ENCODE peak calls at places on chromosomes 1 and 21, in ten cellular contexts. One of them, this sample, is unnamed.

GRCh38 chr1:2607681-2608041 is 21.1 kb downstream of the PRXL2B start:
- DNase-seq in GM23338: no peak
- DNase-seq in coronary artery: peak; percentile 65
- DNase-seq in brain microvascular endothelial cell: no peak
- DNase-seq in astrocyte of the spinal cord: no peak
- DNase-seq in right cardiac atrium: peak; percentile 78
- DNase-seq in Karpas-422: no peak
- DNase-seq in GM06990: no peak
- DNase-seq in fibroblast of lung: no peak
- DNase-seq in mucosa of descending colon: no peak
- DNase-seq in this sample: no peak

GRCh38 chr1:21814241-21814918 is 2.3 kb downstream of the LDLRAD2 start:
- DNase-seq in brain microvascular endothelial cell: no peak
- DNase-seq in right cardiac atrium: peak; percentile 67
- DNase-seq in GM06990: peak; percentile 62
- DNase-seq in fibroblast of lung: no peak
- DNase-seq in mucosa of descending colon: peak; percentile 51
- DNase-seq in GM23338: peak; percentile 89
- DNase-seq in Karpas-422: peak; percentile 36
- DNase-seq in astrocyte of the spinal cord: no peak
- DNase-seq in coronary artery: no peak
- DNase-seq in this sample: no peak

GRCh38 chr1:160415696-160416298 is 15.4 kb downstream of the VANGL2 start:
- DNase-seq in GM23338: no peak
- DNase-seq in brain microvascular endothelial cell: no peak
- DNase-seq in right cardiac atrium: no peak
- DNase-seq in coronary artery: no peak
- DNase-seq in astrocyte of the spinal cord: no peak
- DNase-seq in Karpas-422: no peak
- DNase-seq in mucosa of descending colon: no peak
- DNase-seq in GM06990: no peak
- DNase-seq in fibroblast of lung: no peak
- DNase-seq in this sample: no peak

GRCh38 chr1:168291222-168291824 is 10.6 kb downstream of the TBX19 start:
- DNase-seq in mucosa of descending colon: no peak
- DNase-seq in right cardiac atrium: no peak
- DNase-seq in brain microvascular endothelial cell: no peak
- DNase-seq in coronary artery: no peak
- DNase-seq in GM23338: no peak
- DNase-seq in GM06990: no peak
- DNase-seq in astrocyte of the spinal cord: no peak
- DNase-seq in Karpas-422: no peak
- DNase-seq in fibroblast of lung: no peak
- DNase-seq in this sample: no peak

GRCh38 chr1:18705811-18706210 is 75.2 kb downstream of the PAX7 start:
- DNase-seq in fibroblast of lung: no peak
- DNase-seq in GM23338: no peak
- DNase-seq in astrocyte of the spinal cord: no peak
- DNase-seq in right cardiac atrium: no peak
- DNase-seq in GM06990: no peak
- DNase-seq in brain microvascular endothelial cell: no peak
- DNase-seq in coronary artery: no peak
- DNase-seq in mucosa of descending colon: no peak
- DNase-seq in Karpas-422: no peak
- DNase-seq in this sample: no peak

GRCh38 chr1:110783292-110783918 is 89.5 kb upstream of the CD53 start:
- DNase-seq in brain microvascular endothelial cell: peak; percentile 38
- DNase-seq in Karpas-422: peak; percentile 82
- DNase-seq in GM06990: peak; percentile 21
- DNase-seq in mucosa of descending colon: no peak
- DNase-seq in right cardiac atrium: no peak
- DNase-seq in GM23338: peak; percentile 72
- DNase-seq in coronary artery: no peak
- DNase-seq in astrocyte of the spinal cord: peak; percentile 50
- DNase-seq in fibroblast of lung: peak; percentile 58
- DNase-seq in this sample: peak; percentile 63

GRCh38 chr1:66439028-66439427 is 94.9 kb upstream of the SGIP1 start:
- DNase-seq in coronary artery: no peak
- DNase-seq in fibroblast of lung: peak; percentile 65
- DNase-seq in GM06990: peak; percentile 72
- DNase-seq in Karpas-422: peak; percentile 69
- DNase-seq in astrocyte of the spinal cord: peak; percentile 16
- DNase-seq in mucosa of descending colon: no peak
- DNase-seq in right cardiac atrium: no peak
- DNase-seq in brain microvascular endothelial cell: no peak
- DNase-seq in GM23338: no peak
- DNase-seq in this sample: peak; percentile 34

GRCh38 chr1:212683357-212683722 is 16.3 kb downstream of the BATF3 start:
- DNase-seq in GM06990: peak; percentile 84
- DNase-seq in coronary artery: peak; percentile 64
- DNase-seq in GM23338: no peak
- DNase-seq in right cardiac atrium: peak; percentile 66
- DNase-seq in astrocyte of the spinal cord: no peak
- DNase-seq in Karpas-422: peak; percentile 53
- DNase-seq in fibroblast of lung: no peak
- DNase-seq in mucosa of descending colon: peak; percentile 43
- DNase-seq in brain microvascular endothelial cell: no peak
- DNase-seq in this sample: no peak

GRCh38 chr1:182615468-182616129 is 11.4 kb upstream of the RGS16 start:
- DNase-seq in right cardiac atrium: peak; percentile 92
- DNase-seq in coronary artery: no peak
- DNase-seq in fibroblast of lung: peak; percentile 50
- DNase-seq in astrocyte of the spinal cord: peak; percentile 78
- DNase-seq in GM06990: peak; percentile 60
- DNase-seq in Karpas-422: peak; percentile 65
- DNase-seq in brain microvascular endothelial cell: no peak
- DNase-seq in GM23338: peak; percentile 60
- DNase-seq in mucosa of descending colon: no peak
- DNase-seq in this sample: peak; percentile 66

GRCh38 chr21:29145354-29145782 is 14.9 kb downstream of the MAP3K7CL start:
- DNase-seq in GM23338: no peak
- DNase-seq in Karpas-422: no peak
- DNase-seq in mucosa of descending colon: no peak
- DNase-seq in fibroblast of lung: peak; percentile 95
- DNase-seq in astrocyte of the spinal cord: peak; percentile 92
- DNase-seq in brain microvascular endothelial cell: peak; percentile 83
- DNase-seq in coronary artery: no peak
- DNase-seq in GM06990: no peak
- DNase-seq in right cardiac atrium: no peak
- DNase-seq in this sample: peak; percentile 93

GRCh38 chr1:156627313-156627880 is 8.2 kb downstream of the HAPLN2 start:
- DNase-seq in coronary artery: no peak
- DNase-seq in astrocyte of the spinal cord: peak; percentile 36
- DNase-seq in GM06990: no peak
- DNase-seq in mucosa of descending colon: no peak
- DNase-seq in brain microvascular endothelial cell: peak; percentile 41
- DNase-seq in GM23338: peak; percentile 75
- DNase-seq in Karpas-422: no peak
- DNase-seq in fibroblast of lung: peak; percentile 29
- DNase-seq in right cardiac atrium: no peak
- DNase-seq in this sample: peak; percentile 46

GRCh38 chr1:88276158-88276557 is 407.9 kb upstream of the PKN2 start:
- DNase-seq in Karpas-422: no peak
- DNase-seq in coronary artery: no peak
- DNase-seq in brain microvascular endothelial cell: no peak
- DNase-seq in right cardiac atrium: no peak
- DNase-seq in fibroblast of lung: peak; percentile 37
- DNase-seq in GM06990: peak; percentile 37
- DNase-seq in mucosa of descending colon: no peak
- DNase-seq in GM23338: no peak
- DNase-seq in astrocyte of the spinal cord: peak; percentile 4
- DNase-seq in this sample: peak; percentile 32

GRCh38 chr1:161206411-161207140 is 4.4 kb downstream of the NDUFS2 start:
- DNase-seq in GM06990: no peak
- DNase-seq in coronary artery: no peak
- DNase-seq in astrocyte of the spinal cord: no peak
- DNase-seq in mucosa of descending colon: no peak
- DNase-seq in right cardiac atrium: peak; percentile 76
- DNase-seq in brain microvascular endothelial cell: peak; percentile 28
- DNase-seq in fibroblast of lung: peak; percentile 91
- DNase-seq in Karpas-422: no peak
- DNase-seq in GM23338: no peak
- DNase-seq in this sample: no peak

GRCh38 chr1:18041685-18042355 is 65.8 kb upstream of the IGSF21 start:
- DNase-seq in GM23338: peak; percentile 57
- DNase-seq in astrocyte of the spinal cord: no peak
- DNase-seq in fibroblast of lung: no peak
- DNase-seq in brain microvascular endothelial cell: no peak
- DNase-seq in GM06990: no peak
- DNase-seq in mucosa of descending colon: no peak
- DNase-seq in coronary artery: no peak
- DNase-seq in right cardiac atrium: no peak
- DNase-seq in Karpas-422: no peak
- DNase-seq in this sample: no peak

GRCh38 chr1:2821970-2822620 is 20.6 kb upstream of the TTC34 start:
- DNase-seq in Karpas-422: peak; percentile 62
- DNase-seq in coronary artery: no peak
- DNase-seq in astrocyte of the spinal cord: no peak
- DNase-seq in GM23338: peak; percentile 58
- DNase-seq in GM06990: no peak
- DNase-seq in brain microvascular endothelial cell: no peak
- DNase-seq in mucosa of descending colon: peak; percentile 58
- DNase-seq in fibroblast of lung: no peak
- DNase-seq in right cardiac atrium: peak; percentile 84
- DNase-seq in this sample: no peak

GRCh38 chr1:26827205-26827604 is 717 bp downstream of the ZDHHC18 start:
- DNase-seq in GM23338: no peak
- DNase-seq in mucosa of descending colon: no peak
- DNase-seq in brain microvascular endothelial cell: no peak
- DNase-seq in right cardiac atrium: no peak
- DNase-seq in astrocyte of the spinal cord: no peak
- DNase-seq in Karpas-422: no peak
- DNase-seq in GM06990: no peak
- DNase-seq in fibroblast of lung: no peak
- DNase-seq in coronary artery: no peak
- DNase-seq in this sample: no peak

GRCh38 chr1:39178541-39179431 is 25.7 kb upstream of the MACF1 start:
- DNase-seq in fibroblast of lung: no peak
- DNase-seq in brain microvascular endothelial cell: peak; percentile 58
- DNase-seq in GM06990: no peak
- DNase-seq in mucosa of descending colon: no peak
- DNase-seq in astrocyte of the spinal cord: peak; percentile 66
- DNase-seq in coronary artery: no peak
- DNase-seq in Karpas-422: no peak
- DNase-seq in GM23338: no peak
- DNase-seq in right cardiac atrium: no peak
- DNase-seq in this sample: peak; percentile 57

GRCh38 chr21:23531444-23531843 is 2075.8 kb downstream of the MRPL39 start:
- DNase-seq in GM23338: no peak
- DNase-seq in right cardiac atrium: no peak
- DNase-seq in fibroblast of lung: no peak
- DNase-seq in brain microvascular endothelial cell: no peak
- DNase-seq in coronary artery: no peak
- DNase-seq in mucosa of descending colon: no peak
- DNase-seq in astrocyte of the spinal cord: no peak
- DNase-seq in GM06990: no peak
- DNase-seq in Karpas-422: no peak
- DNase-seq in this sample: no peak

GRCh38 chr1:36400514-36400824 is 2.8 kb upstream of the LSM10 start:
- DNase-seq in right cardiac atrium: no peak
- DNase-seq in fibroblast of lung: no peak
- DNase-seq in coronary artery: no peak
- DNase-seq in GM23338: no peak
- DNase-seq in GM06990: no peak
- DNase-seq in astrocyte of the spinal cord: no peak
- DNase-seq in mucosa of descending colon: no peak
- DNase-seq in Karpas-422: no peak
- DNase-seq in brain microvascular endothelial cell: no peak
- DNase-seq in this sample: no peak
- H3K4me3 ChIP-seq in right cardiac atrium: no peak overlapping the region
- H3K4me3 ChIP-seq in fibroblast of lung: no peak overlapping the region
- H3K4me3 ChIP-seq in coronary artery: no peak overlapping the region
- H3K4me3 ChIP-seq in GM23338: no peak overlapping the region
- H3K4me3 ChIP-seq in GM06990: no peak overlapping the region
- H3K4me3 ChIP-seq in astrocyte of the spinal cord: no peak overlapping the region
- H3K4me3 ChIP-seq in mucosa of descending colon: no peak overlapping the region
- H3K4me3 ChIP-seq in Karpas-422: peak overlapping the region; percentile 83
- H3K4me3 ChIP-seq in brain microvascular endothelial cell: no peak overlapping the region
- H3K4me3 ChIP-seq in this sample: peak overlapping the region; percentile 42

DNA sequence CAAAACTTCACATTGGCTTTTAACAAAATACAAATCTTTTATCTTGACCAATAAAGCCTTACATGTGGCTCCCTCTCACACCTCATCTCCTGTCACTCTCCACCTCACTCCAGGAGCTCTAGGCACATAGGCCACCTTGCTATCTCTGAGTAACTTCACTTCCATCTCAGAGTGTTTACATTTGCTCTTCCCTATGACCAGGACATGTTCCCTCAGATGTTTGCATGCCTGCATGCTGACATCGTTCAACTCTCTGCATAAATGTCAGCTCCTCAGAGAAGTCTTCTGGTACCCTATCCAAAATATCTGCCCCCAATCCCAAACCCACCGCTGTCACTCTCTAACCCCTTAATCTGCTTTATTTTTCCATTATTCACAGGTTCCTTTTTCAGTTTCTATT is 110.9 kb downstream of the TOMM20 start:
- DNase-seq in Karpas-422: no peak
- DNase-seq in mucosa of descending colon: no peak
- DNase-seq in GM23338: no peak
- DNase-seq in astrocyte of the spinal cord: peak; percentile 22
- DNase-seq in coronary artery: no peak
- DNase-seq in fibroblast of lung: no peak
- DNase-seq in brain microvascular endothelial cell: peak; percentile 26
- DNase-seq in right cardiac atrium: no peak
- DNase-seq in GM06990: no peak
- DNase-seq in this sample: no peak
- H3K4me3 ChIP-seq in Karpas-422: no peak overlapping the region
- H3K4me3 ChIP-seq in mucosa of descending colon: no peak overlapping the region
- H3K4me3 ChIP-seq in GM23338: no peak overlapping the region
- H3K4me3 ChIP-seq in astrocyte of the spinal cord: no peak overlapping the region
- H3K4me3 ChIP-seq in coronary artery: no peak overlapping the region
- H3K4me3 ChIP-seq in fibroblast of lung: no peak overlapping the region
- H3K4me3 ChIP-seq in brain microvascular endothelial cell: no peak overlapping the region
- H3K4me3 ChIP-seq in right cardiac atrium: no peak overlapping the region
- H3K4me3 ChIP-seq in GM06990: no peak overlapping the region
- H3K4me3 ChIP-seq in this sample: no peak overlapping the region

DNA sequence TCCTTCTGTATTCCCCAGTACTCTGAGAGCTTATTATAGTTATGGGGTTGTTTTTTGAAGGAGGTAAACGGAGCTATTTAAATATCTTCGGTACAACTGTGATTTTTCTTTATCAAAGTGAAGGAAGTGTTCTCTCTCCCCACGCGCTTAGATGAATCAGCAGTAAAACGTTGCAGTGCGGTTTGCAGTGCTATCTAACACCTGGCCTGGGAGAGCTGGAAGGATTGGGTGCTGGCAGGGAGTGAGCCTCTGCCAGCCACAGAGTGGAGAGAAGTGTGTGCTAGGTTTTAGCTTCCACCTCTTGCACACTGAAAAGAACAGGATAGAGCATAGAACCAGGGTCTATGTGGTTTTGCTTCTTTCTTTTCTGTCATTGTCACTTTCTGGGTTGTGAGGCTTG is 165.9 kb downstream of the SDCCAG8 start:
- DNase-seq in astrocyte of the spinal cord: peak; percentile 89
- DNase-seq in fibroblast of lung: peak; percentile 72
- DNase-seq in coronary artery: no peak
- DNase-seq in GM23338: peak; percentile 55
- DNase-seq in right cardiac atrium: peak; percentile 58
- DNase-seq in mucosa of descending colon: peak; percentile 35
- DNase-seq in GM06990: no peak
- DNase-seq in brain microvascular endothelial cell: peak; percentile 75
- DNase-seq in Karpas-422: peak; percentile 28
- DNase-seq in this sample: peak; percentile 50
- H3K4me3 ChIP-seq in astrocyte of the spinal cord: peak overlapping the region; percentile 27
- H3K4me3 ChIP-seq in fibroblast of lung: no peak overlapping the region
- H3K4me3 ChIP-seq in coronary artery: no peak overlapping the region
- H3K4me3 ChIP-seq in GM23338: no peak overlapping the region
- H3K4me3 ChIP-seq in right cardiac atrium: no peak overlapping the region
- H3K4me3 ChIP-seq in mucosa of descending colon: no peak overlapping the region
- H3K4me3 ChIP-seq in GM06990: no peak overlapping the region
- H3K4me3 ChIP-seq in brain microvascular endothelial cell: peak overlapping the region; percentile 1
- H3K4me3 ChIP-seq in Karpas-422: no peak overlapping the region
- H3K4me3 ChIP-seq in this sample: no peak overlapping the region

GRCh38 chr1:42639116-42639515 is 19.1 kb upstream of the PPIH start:
- DNase-seq in GM06990: no peak
- DNase-seq in fibroblast of lung: no peak
- DNase-seq in mucosa of descending colon: no peak
- DNase-seq in right cardiac atrium: no peak
- DNase-seq in GM23338: no peak
- DNase-seq in brain microvascular endothelial cell: peak; percentile 33
- DNase-seq in coronary artery: no peak
- DNase-seq in Karpas-422: no peak
- DNase-seq in astrocyte of the spinal cord: no peak
- DNase-seq in this sample: peak; percentile 18
- H3K4me3 ChIP-seq in GM06990: no peak overlapping the region
- H3K4me3 ChIP-seq in fibroblast of lung: no peak overlapping the region
- H3K4me3 ChIP-seq in mucosa of descending colon: no peak overlapping the region
- H3K4me3 ChIP-seq in right cardiac atrium: no peak overlapping the region
- H3K4me3 ChIP-seq in GM23338: no peak overlapping the region
- H3K4me3 ChIP-seq in brain microvascular endothelial cell: no peak overlapping the region
- H3K4me3 ChIP-seq in coronary artery: no peak overlapping the region
- H3K4me3 ChIP-seq in Karpas-422: no peak overlapping the region
- H3K4me3 ChIP-seq in astrocyte of the spinal cord: no peak overlapping the region
- H3K4me3 ChIP-seq in this sample: no peak overlapping the region

This sample was measured in fibroblast of the aortic adventitia.